ENCODE peak calls at places on chromosomes 1 and 21, in nine cellular contexts. U is uterus, D is heart left ventricle, C is IMR-90, W is fibroblast of lung, H is upper lobe of right lung, L is GM23248, Q is colonic mucosa, Z is heart right ventricle. N is an unnamed sample. For H3K4me1, the result is how much of the 10 kb centered on the place peaks cover.

GRCh38 chr1:55684131-55684650 is 469.0 kb upstream of the USP24 start:
- DNase-seq in U (no peak), D (no peak), C (no peak), W (no peak), H (no peak), L (no peak), Q (no peak), Z (no peak), N (no peak)

GRCh38 chr1:45230537-45230936 is 24.1 kb upstream of the ZSWIM5 start:
- DNase-seq in U (no peak), D (no peak), C (no peak), W (no peak), H (no peak), L (no peak), Q (peak), Z (no peak), N (no peak)

GRCh38 chr1:112714313-112715263 is 544 bp downstream of the PPM1J start:
- DNase-seq in U (peak), D (no peak), C (no peak), W (no peak), H (peak), L (peak), Q (peak), Z (peak), N (no peak)

GRCh38 chr1:245605480-245606156 is 450.8 kb downstream of the KIF26B start:
- DNase-seq in U (no peak), D (peak), C (peak), W (peak), H (no peak), L (peak), Q (no peak), Z (no peak), N (no peak)

GRCh38 chr1:56212143-56212542 is 367.2 kb downstream of the PLPP3 start:
- DNase-seq in U (no peak), D (no peak), C (no peak), W (no peak), H (no peak), L (no peak), Q (no peak), Z (no peak), N (no peak)

GRCh38 chr1:6180578-6181311 is 624 bp upstream of the CHD5 start:
- DNase-seq in U (no peak), D (no peak), C (no peak), W (no peak), H (no peak), L (peak), Q (no peak), Z (no peak), N (no peak)

GRCh38 chr1:241355311-241356010 is 1.5 kb downstream of the RGS7 start:
- DNase-seq in U (no peak), D (no peak), C (no peak), W (no peak), H (no peak), L (no peak), Q (no peak), Z (no peak), N (no peak)

GRCh38 chr1:181906631-181907030 is 154.9 kb downstream of the ZNF648 start:
- DNase-seq in U (no peak), D (no peak), C (no peak), W (no peak), H (no peak), L (no peak), Q (no peak), Z (no peak), N (no peak)

GRCh38 chr1:84603941-84604830 is 29.9 kb upstream of the CTBS start:
- DNase-seq in U (peak), D (no peak), C (peak), W (peak), H (no peak), L (peak), Q (no peak), Z (peak), N (peak)

GRCh38 chr1:165162671-165163241 is 193.8 kb downstream of the LMX1A start:
- DNase-seq in U (no peak), D (no peak), C (no peak), W (no peak), H (no peak), L (peak), Q (no peak), Z (no peak), N (peak)

GRCh38 chr1:233459968-233460367 is 132.4 kb downstream of the MAP3K21 start:
- DNase-seq in U (no peak), D (no peak), C (no peak), W (peak), H (no peak), L (no peak), Q (no peak), Z (no peak), N (no peak)

GRCh38 chr1:228285661-228286504 is 78.0 kb downstream of the OBSCN start:
- DNase-seq in U (peak), D (peak), C (no peak), W (no peak), H (peak), L (no peak), Q (no peak), Z (no peak), N (peak)

GRCh38 chr1:116740726-116741125 is 13.5 kb upstream of the CD2 start:
- DNase-seq in U (no peak), D (no peak), C (no peak), W (no peak), H (no peak), L (no peak), Q (no peak), Z (no peak), N (no peak)

GRCh38 chr1:14340244-14340800 is 258.2 kb upstream of the KAZN start:
- DNase-seq in U (no peak), D (no peak), C (peak), W (peak), H (no peak), L (peak), Q (no peak), Z (no peak), N (no peak)

GRCh38 chr1:206693029-206693428 is 8.3 kb downstream of the MAPKAPK2 start:
- DNase-seq in U (peak), D (peak), C (peak), W (peak), H (no peak), L (peak), Q (no peak), Z (peak), N (no peak)

GRCh38 chr1:243291287-243291686 is 35.4 kb downstream of the SDCCAG8 start:
- DNase-seq in U (no peak), D (no peak), C (no peak), W (no peak), H (no peak), L (no peak), Q (no peak), Z (no peak), N (no peak)

GRCh38 chr1:59928996-59929395 is 2.4 kb upstream of the CYP2J2 start:
- DNase-seq in U (no peak), D (no peak), C (no peak), W (no peak), H (no peak), L (no peak), Q (no peak), Z (no peak), N (no peak)

GRCh38 chr21:46480466-46480865 is 21.8 kb downstream of the DIP2A start:
- DNase-seq in U (no peak), D (no peak), C (no peak), W (no peak), H (no peak), L (no peak), Q (no peak), Z (no peak), N (no peak)

DNA sequence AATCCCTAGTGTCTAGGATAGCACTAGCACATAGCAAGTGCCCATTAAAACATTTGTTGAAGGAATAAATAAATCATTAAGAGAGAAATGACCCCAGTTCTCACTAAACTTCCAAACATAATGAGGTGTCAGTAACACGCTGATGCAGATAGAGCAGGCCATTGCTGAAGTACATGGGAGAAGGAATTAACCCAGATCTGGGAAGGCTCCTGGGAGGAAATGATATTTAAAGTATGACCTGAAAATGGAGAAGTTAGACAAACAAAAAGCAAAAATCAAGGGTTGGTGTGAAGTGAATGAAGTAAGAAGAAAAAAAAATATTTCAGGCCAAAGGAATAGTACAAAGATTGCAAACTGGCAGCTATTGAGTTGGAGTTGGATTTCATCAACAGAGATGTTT is 71.4 kb downstream of the RGS2 start:
- DNase-seq in U (no peak), D (no peak), C (no peak), W (no peak), H (no peak), L (no peak), Q (no peak), Z (no peak), N (no peak)
- H3K27ac ChIP-seq in U (no peak), D (no peak), C (no peak), W (no peak), H (no peak), L (no peak), Q (no peak), Z (no peak), N (no peak)

GRCh38 chr1:10107985-10108663 is 75.4 kb downstream of the UBE4B start:
- DNase-seq in U (no peak), D (no peak), C (peak), W (peak), H (no peak), L (peak), Q (no peak), Z (no peak), N (no peak)

GRCh38 chr1:10109372-10109771 is 76.6 kb downstream of the UBE4B start:
- DNase-seq in U (no peak), D (no peak), C (no peak), W (peak), H (no peak), L (no peak), Q (no peak), Z (no peak), N (no peak)

GRCh38 chr1:10106241-10106640 is 73.5 kb downstream of the UBE4B start:
- DNase-seq in U (no peak), D (no peak), C (no peak), W (no peak), H (no peak), L (no peak), Q (no peak), Z (no peak), N (no peak)

GRCh38 chr1:10106756-10107479 is 74.2 kb downstream of the UBE4B start:
- DNase-seq in U (no peak), D (no peak), C (no peak), W (no peak), H (no peak), L (no peak), Q (no peak), Z (no peak), N (no peak)

DNA sequence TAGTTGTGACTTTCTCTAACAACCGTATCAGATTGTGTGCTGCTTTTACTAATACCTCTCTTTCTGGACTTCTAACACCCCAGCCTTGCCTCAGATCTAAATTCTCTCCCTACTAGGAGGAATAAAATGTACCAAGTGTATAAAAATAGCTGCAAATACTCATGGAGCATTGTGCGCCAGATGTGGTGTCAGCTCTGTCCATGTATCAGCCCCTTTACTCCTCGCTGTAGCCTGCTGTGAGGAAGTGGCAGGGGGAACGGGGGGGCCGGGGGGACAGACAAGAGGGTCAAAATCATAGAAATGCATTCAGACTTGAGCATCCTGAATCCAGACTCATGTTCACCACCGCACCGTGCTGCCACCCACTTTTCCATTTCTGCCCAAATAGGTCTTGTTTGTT is 76.2 kb downstream of the UBE4B start:
- DNase-seq in U (no peak), D (peak), C (no peak), W (peak), H (no peak), L (no peak), Q (no peak), Z (no peak), N (no peak)
- H3K4me3 ChIP-seq in U (no peak), D (no peak), C (no peak), W (no peak), H (no peak), L (peak), Q (no peak), Z (no peak), N (no peak)

DNA sequence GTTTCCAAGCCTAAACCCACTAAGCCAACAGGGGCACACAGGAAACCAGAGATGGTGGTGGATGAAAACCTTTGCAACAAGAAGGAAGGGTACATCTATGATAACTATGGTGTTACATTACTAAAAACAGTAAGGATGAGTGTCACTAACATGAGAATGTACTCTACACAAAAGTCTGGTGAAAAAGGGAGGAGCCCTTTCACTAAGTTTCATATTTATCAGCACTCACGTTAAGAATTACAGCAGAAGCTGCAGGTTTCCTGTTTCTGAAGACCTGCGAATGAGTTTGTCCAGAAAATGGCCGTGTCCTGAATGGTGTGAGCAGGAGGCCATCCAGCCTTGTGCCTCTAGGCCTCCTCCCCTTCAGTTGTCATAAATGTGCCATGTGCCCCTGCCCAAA is 17.8 kb downstream of the ABCG1 start:
- DNase-seq in U (no peak), D (no peak), C (no peak), W (no peak), H (no peak), L (no peak), Q (no peak), Z (no peak), N (no peak)
- H3K4me1 ChIP-seq in U (under half), D (under half), C (under half), W (under half), H (half or more), L (under half), Q (under half), Z (half or more), N (under half)

GRCh38 chr1:168510595-168510918 is 33.2 kb downstream of the XCL2 start:
- DNase-seq in U (no peak), D (no peak), C (no peak), W (no peak), H (no peak), L (no peak), Q (no peak), Z (no peak), N (no peak)

GRCh38 chr1:168509204-168509603 is 34.6 kb downstream of the XCL2 start:
- DNase-seq in U (no peak), D (no peak), C (no peak), W (no peak), H (no peak), L (no peak), Q (no peak), Z (no peak), N (no peak)

GRCh38 chr1:168507271-168507670 is 36.5 kb downstream of the XCL2 start:
- DNase-seq in U (no peak), D (no peak), C (no peak), W (no peak), H (no peak), L (peak), Q (no peak), Z (no peak), N (no peak)

GRCh38 chr1:168507828-168508227 is 36.0 kb downstream of the XCL2 start:
- DNase-seq in U (no peak), D (no peak), C (no peak), W (no peak), H (no peak), L (no peak), Q (no peak), Z (no peak), N (no peak)

DNA sequence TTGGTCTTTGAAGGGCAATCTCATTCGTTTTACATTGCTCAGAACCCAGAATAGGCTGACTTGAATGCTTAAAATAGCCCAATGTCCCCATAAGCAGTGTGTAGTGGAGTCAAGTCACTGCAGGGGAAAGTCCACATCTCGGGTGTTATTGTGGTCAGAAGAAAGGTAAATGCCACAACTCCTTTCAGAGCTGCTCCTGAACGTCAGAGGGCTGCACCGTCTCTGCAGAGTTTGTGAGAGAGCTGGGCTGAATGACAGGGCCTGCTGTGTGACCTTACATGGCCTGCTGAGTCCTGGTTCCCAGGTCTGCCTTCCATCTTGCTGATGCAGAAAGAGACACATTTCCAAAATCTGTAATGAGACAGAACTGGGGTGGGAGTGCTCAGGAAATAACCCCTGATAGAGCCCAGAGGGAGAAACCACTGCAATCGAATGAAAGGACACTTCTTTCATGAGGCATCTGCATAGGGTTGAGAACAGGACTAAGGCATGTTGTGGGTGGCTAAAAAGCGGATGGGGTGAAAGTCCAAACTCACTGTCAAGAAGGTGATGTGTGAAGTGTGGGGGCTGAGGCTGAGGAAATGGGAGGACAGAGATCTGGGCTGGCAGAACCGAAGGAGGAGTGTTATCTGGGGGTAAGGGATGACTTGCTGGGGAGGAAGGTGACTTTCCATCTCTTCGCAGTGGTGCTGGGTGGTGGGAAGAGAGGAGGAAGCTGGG is 33.8 kb downstream of the XCL2 start:
- DNase-seq in U (no peak), D (peak), C (no peak), W (no peak), H (no peak), L (no peak), Q (no peak), Z (no peak), N (no peak)
- H3K27ac ChIP-seq in U (no peak), D (no peak), C (no peak), W (no peak), H (no peak), L (no peak), Q (no peak), Z (no peak), N (no peak)

GRCh38 chr21:45132841-45133573 is 58.6 kb downstream of the ADARB1 start:
- DNase-seq in U (peak), D (peak), C (no peak), W (peak), H (no peak), L (peak), Q (no peak), Z (no peak), N (no peak)
- H3K4me3 ChIP-seq in U (no peak), D (no peak), C (no peak), W (no peak), H (no peak), L (no peak), Q (no peak), Z (no peak), N (no peak)

DNA sequence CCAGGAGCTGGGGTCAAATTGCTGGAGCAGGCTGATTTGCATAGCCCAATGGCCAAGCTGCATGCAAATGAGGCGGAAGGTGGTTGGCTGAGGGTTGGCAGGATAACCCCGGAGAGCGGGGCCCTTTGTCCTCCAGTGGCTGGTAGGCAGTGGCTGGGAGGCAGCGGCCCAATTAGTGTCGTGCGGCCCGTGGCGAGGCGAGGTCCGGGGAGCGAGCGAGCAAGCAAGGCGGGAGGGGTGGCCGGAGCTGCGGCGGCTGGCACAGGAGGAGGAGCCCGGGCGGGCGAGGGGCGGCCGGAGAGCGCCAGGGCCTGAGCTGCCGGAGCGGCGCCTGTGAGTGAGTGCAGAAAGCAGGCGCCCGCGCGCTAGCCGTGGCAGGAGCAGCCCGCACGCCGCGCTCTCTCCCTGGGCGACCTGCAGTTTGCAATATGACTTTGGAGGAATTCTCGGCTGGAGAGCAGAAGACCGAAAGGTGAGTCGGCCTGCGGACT is at the start of gene GADD45A:
- DNase-seq in U (peak), D (peak), C (peak), W (peak), H (peak), L (peak), Q (peak), Z (peak), N (peak)
- H3K4me1 ChIP-seq in U (under half), D (under half), C (under half), W (under half), H (under half), L (under half), Q (under half), Z (under half), N (under half)

DNA sequence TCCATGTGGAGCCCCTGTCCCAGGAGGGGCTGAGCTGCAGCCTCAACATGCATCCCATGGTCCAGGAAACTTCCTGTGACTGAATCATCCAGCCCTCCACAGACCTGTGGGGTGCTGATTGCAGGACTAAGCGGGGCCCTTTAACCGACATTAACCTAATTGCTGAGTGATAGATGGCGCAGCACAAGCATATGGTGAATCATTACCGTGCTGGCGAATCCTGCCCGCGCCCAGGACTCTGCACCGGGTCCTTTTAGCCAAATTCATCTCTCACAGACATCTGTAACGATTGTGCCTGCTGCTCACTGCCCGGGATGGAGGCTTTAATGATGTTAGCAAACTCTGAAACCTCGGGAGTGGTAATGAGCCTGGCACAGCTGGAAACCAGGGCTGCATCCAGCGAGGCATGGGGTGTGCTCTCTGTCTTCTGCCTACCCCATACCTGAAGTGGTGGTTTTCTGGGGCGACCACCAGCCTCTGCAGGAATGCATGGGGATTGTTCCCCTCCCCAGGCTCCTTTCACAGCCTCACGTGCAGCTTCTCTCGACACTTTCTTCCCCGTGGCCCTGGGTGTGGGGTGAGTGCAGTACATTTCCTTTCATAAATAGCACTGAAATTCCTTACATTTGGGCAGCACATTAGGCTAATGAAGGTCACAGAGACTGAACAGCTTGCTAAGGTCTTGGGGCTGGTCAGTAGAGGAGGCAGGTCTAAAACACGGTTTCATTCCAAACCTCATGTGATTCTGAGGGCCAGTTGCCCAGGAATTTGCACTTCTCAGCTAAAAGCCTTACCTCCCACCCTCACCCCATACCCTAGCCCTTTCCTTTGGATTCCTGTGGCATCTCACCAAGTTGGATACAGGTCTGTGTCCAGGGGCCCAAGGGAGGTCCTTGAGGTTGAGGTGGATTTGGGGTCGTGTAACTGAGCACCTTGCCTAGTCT is 147.6 kb upstream of the CD34 start:
- DNase-seq in U (no peak), D (no peak), C (no peak), W (no peak), H (no peak), L (no peak), Q (no peak), Z (no peak), N (no peak)
- H3K27ac ChIP-seq in U (no peak), D (no peak), C (no peak), W (no peak), H (no peak), L (no peak), Q (no peak), Z (no peak), N (no peak)